ENCODE peak calls at places on chromosomes 5 and 9, in five cellular contexts. One of them, this sample, is unnamed.
A peak's percentile ranks its signal among the peaks of the same experiment; 100 is the strongest.

GRCh38 chr5:73274870-73275756 is 102.1 kb downstream of the TMEM174 start:
- DNase-seq in pancreas: no peak
- DNase-seq in endodermal cell: peak; percentile 35
- DNase-seq in body of pancreas: no peak
- DNase-seq in heart right ventricle: no peak
- DNase-seq in this sample: peak; percentile 55

GRCh38 chr5:40385544-40385943 is 294.2 kb upstream of the PTGER4 start:
- DNase-seq in body of pancreas: no peak
- DNase-seq in pancreas: no peak
- DNase-seq in heart right ventricle: no peak
- DNase-seq in endodermal cell: peak; percentile 56
- DNase-seq in this sample: peak; percentile 91

GRCh38 chr5:154487541-154487940 is 9.5 kb upstream of the HAND1 start:
- DNase-seq in pancreas: no peak
- DNase-seq in endodermal cell: peak; percentile 24
- DNase-seq in heart right ventricle: no peak
- DNase-seq in body of pancreas: no peak
- DNase-seq in this sample: no peak

GRCh38 chr9:5389109-5389732 is 48.5 kb downstream of the PLGRKT start:
- DNase-seq in endodermal cell: no peak
- DNase-seq in heart right ventricle: no peak
- DNase-seq in body of pancreas: no peak
- DNase-seq in pancreas: no peak
- DNase-seq in this sample: peak; percentile 70

GRCh38 chr9:133710661-133711427 is 27.3 kb downstream of the SARDH start:
- DNase-seq in body of pancreas: peak; percentile 10
- DNase-seq in heart right ventricle: no peak
- DNase-seq in endodermal cell: peak; percentile 37
- DNase-seq in pancreas: peak; percentile 68
- DNase-seq in this sample: no peak

GRCh38 chr5:74685979-74686631 is 1.1 kb downstream of the HEXB start:
- DNase-seq in endodermal cell: no peak
- DNase-seq in heart right ventricle: peak; percentile 28
- DNase-seq in pancreas: no peak
- DNase-seq in body of pancreas: no peak
- DNase-seq in this sample: no peak

GRCh38 chr5:168128556-168128955 is 162.9 kb upstream of the WWC1 start:
- DNase-seq in endodermal cell: no peak
- DNase-seq in pancreas: no peak
- DNase-seq in body of pancreas: no peak
- DNase-seq in heart right ventricle: peak; percentile 35
- DNase-seq in this sample: no peak

GRCh38 chr9:99238331-99238730 is 16.2 kb downstream of the SEC61B start:
- DNase-seq in endodermal cell: no peak
- DNase-seq in body of pancreas: no peak
- DNase-seq in heart right ventricle: no peak
- DNase-seq in pancreas: no peak
- DNase-seq in this sample: no peak

GRCh38 chr5:143061161-143061945 is 291.2 kb downstream of the ARHGAP26 start:
- DNase-seq in body of pancreas: no peak
- DNase-seq in pancreas: no peak
- DNase-seq in endodermal cell: no peak
- DNase-seq in heart right ventricle: no peak
- DNase-seq in this sample: peak; percentile 91

GRCh38 chr5:171444582-171444981 is 25.1 kb downstream of the FGF18 start:
- DNase-seq in heart right ventricle: no peak
- DNase-seq in pancreas: no peak
- DNase-seq in endodermal cell: no peak
- DNase-seq in body of pancreas: no peak
- DNase-seq in this sample: peak; percentile 81

GRCh38 chr5:149724130-149724850 is 5.8 kb upstream of the PPARGC1B start:
- DNase-seq in endodermal cell: no peak
- DNase-seq in body of pancreas: no peak
- DNase-seq in heart right ventricle: no peak
- DNase-seq in pancreas: no peak
- DNase-seq in this sample: no peak

GRCh38 chr5:116395178-116395577 is 179.4 kb downstream of the SEMA6A start:
- DNase-seq in body of pancreas: no peak
- DNase-seq in heart right ventricle: no peak
- DNase-seq in pancreas: no peak
- DNase-seq in endodermal cell: peak; percentile 66
- DNase-seq in this sample: no peak

GRCh38 chr5:121976979-121977378 is 15.2 kb downstream of the SRFBP1 start:
- DNase-seq in pancreas: no peak
- DNase-seq in heart right ventricle: no peak
- DNase-seq in endodermal cell: no peak
- DNase-seq in body of pancreas: no peak
- DNase-seq in this sample: peak; percentile 52

GRCh38 chr9:34332370-34332964 is 3.1 kb downstream of the NUDT2 start:
- DNase-seq in pancreas: no peak
- DNase-seq in heart right ventricle: no peak
- DNase-seq in endodermal cell: no peak
- DNase-seq in body of pancreas: no peak
- DNase-seq in this sample: peak; percentile 65
- TF ChIP-seq CTCF in pancreas: no peak
- TF ChIP-seq CTCF in heart right ventricle: peak; percentile 58
- TF ChIP-seq CTCF in endodermal cell: peak; percentile 76
- TF ChIP-seq CTCF in body of pancreas: peak; percentile 31
- TF ChIP-seq CTCF in this sample: peak; percentile 58

DNA sequence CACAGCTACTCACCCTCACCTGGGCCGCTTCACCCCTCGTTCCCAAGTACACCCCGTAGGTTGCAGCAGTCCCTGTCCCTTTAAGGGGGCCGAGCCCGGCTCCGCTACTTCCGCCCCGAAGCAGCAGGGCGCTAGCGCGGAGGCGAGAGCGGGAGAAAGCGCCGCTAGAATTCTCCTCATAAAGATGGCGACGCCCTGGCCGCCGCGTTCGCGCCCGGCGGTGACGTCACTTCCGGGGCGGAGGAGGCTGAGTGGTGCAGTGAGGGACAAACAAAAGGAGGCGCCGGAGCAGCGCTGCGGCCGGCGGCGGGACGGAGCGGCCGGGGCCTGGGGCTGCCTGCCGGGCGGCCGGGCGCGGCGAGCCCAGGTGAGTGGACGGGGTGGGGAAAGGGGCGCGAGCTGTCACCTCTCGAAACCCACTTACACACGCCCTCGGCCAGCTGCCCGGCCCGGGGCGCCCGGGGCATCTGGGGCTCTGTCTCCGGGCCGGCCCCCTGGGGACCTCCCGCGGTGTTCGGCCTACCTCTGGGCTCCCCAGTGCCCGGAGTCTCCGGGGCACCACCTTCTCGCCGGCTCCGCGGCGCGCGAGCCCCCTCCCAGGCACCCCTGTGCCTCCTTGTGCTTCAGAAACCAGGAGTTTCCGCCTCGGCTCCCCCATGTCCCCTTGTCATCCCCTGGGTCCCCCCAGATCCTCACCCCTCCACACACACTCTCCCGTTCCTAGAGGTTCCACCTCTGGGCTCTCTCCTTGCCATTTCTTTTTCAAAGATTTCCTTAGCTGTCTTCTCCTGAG is at the start of the genes KYAT1 and LRRC8A:
- DNase-seq in pancreas: peak; percentile 98
- DNase-seq in heart right ventricle: peak; percentile 98
- DNase-seq in endodermal cell: peak; percentile 99
- DNase-seq in body of pancreas: peak; percentile 96
- DNase-seq in this sample: peak; percentile 97
- H3K4me3 ChIP-seq in pancreas: peak within 1 kb of the TSS; percentile 93
- H3K4me3 ChIP-seq in heart right ventricle: peak within 1 kb of the TSS; percentile 81
- H3K4me3 ChIP-seq in endodermal cell: peak within 1 kb of the TSS; percentile 100
- H3K4me3 ChIP-seq in body of pancreas: peak within 1 kb of the TSS; percentile 66
- H3K4me3 ChIP-seq in this sample: peak within 1 kb of the TSS; percentile 98

DNA sequence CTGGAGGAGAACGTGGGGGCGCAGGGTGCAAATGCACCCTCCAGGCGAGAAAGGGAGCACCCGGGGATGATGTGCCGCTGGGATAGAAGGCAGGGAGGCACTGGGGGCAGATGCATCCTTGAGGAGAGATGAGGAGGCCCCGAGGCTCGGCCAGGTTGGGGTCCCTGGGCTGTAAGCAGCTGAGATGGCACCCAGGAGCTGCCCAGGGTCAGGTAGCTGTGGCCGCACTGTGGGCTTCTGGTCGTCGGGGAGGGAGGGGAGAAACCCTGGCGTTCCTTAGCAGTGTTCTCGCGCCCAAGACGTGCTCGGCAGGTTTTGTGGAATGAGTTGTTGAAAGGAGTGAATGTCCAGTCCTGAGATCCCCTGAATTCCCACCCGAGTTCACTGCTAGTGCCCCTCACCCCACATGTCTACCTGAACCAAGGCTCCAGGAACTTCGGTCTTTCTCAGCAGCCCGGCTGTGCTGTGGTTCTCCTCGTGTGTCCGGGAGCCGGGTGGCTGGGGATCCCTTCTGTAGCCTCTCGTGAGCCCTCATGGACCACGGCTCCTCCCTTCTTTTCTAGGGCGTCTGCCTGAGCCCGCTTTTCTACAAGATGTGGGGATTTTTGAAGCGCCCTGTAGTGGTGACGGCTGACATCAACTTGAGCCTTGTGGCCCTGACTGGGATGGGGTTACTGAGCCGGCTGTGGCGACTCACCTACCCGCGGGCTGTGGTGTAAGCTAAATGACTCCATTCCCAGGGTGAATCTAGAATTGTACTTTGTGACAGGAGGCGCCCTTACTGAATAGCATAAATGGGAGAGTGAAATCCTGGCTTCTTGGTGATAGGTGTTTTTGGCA is 1.1 kb downstream of the POMT1 start:
- DNase-seq in body of pancreas: no peak
- DNase-seq in heart right ventricle: no peak
- DNase-seq in endodermal cell: peak; percentile 70
- DNase-seq in pancreas: no peak
- DNase-seq in this sample: peak; percentile 72
- TF ChIP-seq CTCF in body of pancreas: no peak
- TF ChIP-seq CTCF in heart right ventricle: no peak
- TF ChIP-seq CTCF in endodermal cell: no peak
- TF ChIP-seq CTCF in pancreas: no peak
- TF ChIP-seq CTCF in this sample: no peak

GRCh38 chr5:82115858-82116257 is 144.0 kb downstream of the ATG10 start:
- DNase-seq in pancreas: no peak
- DNase-seq in body of pancreas: no peak
- DNase-seq in heart right ventricle: no peak
- DNase-seq in endodermal cell: no peak
- DNase-seq in this sample: no peak

DNA sequence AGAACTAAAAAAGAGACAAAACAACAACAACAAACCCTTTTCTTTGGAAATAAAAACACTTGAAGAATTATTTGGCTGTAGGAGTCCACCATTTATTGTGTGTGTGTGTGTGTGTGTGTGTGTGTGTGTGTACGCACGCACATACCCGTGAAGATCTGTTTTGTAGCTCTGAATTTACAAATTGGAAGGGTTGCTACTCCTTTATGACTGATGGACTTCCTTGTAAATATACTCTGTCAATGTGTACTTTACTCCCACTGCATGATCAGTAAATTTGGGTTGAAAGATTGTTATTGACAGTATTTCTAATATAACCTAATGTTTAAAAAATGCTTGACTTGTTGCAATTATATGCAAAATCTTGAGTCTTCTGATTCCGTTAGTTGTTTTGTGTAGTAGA is 148.1 kb downstream of the ATG10 start:
- DNase-seq in body of pancreas: no peak
- DNase-seq in endodermal cell: no peak
- DNase-seq in pancreas: no peak
- DNase-seq in heart right ventricle: no peak
- DNase-seq in this sample: no peak
- H3K4me3 ChIP-seq in body of pancreas: no peak overlapping the region
- H3K4me3 ChIP-seq in endodermal cell: no peak overlapping the region
- H3K4me3 ChIP-seq in pancreas: no peak overlapping the region
- H3K4me3 ChIP-seq in heart right ventricle: no peak overlapping the region
- H3K4me3 ChIP-seq in this sample: no peak overlapping the region

GRCh38 chr9:76486151-76486550 is 27.2 kb downstream of the GCNT1 start:
- DNase-seq in endodermal cell: no peak
- DNase-seq in body of pancreas: no peak
- DNase-seq in pancreas: no peak
- DNase-seq in heart right ventricle: no peak
- DNase-seq in this sample: no peak
- TF ChIP-seq CTCF in endodermal cell: no peak
- TF ChIP-seq CTCF in body of pancreas: no peak
- TF ChIP-seq CTCF in pancreas: no peak
- TF ChIP-seq CTCF in heart right ventricle: no peak
- TF ChIP-seq CTCF in this sample: no peak

GRCh38 chr9:124010303-124010664 is 1.3 kb upstream of the LHX2 start:
- DNase-seq in body of pancreas: no peak
- DNase-seq in pancreas: no peak
- DNase-seq in endodermal cell: no peak
- DNase-seq in heart right ventricle: no peak
- DNase-seq in this sample: no peak
- H3K4me3 ChIP-seq in body of pancreas: no peak overlapping the region
- H3K4me3 ChIP-seq in pancreas: no peak overlapping the region
- H3K4me3 ChIP-seq in endodermal cell: no peak overlapping the region
- H3K4me3 ChIP-seq in heart right ventricle: no peak overlapping the region
- H3K4me3 ChIP-seq in this sample: no peak overlapping the region

GRCh38 chr5:1772634-1773033 is 27.0 kb downstream of the MRPL36 start:
- DNase-seq in heart right ventricle: no peak
- DNase-seq in endodermal cell: no peak
- DNase-seq in body of pancreas: no peak
- DNase-seq in pancreas: no peak
- DNase-seq in this sample: peak; percentile 19
- TF ChIP-seq CTCF in heart right ventricle: peak; percentile 8
- TF ChIP-seq CTCF in endodermal cell: peak; percentile 32
- TF ChIP-seq CTCF in body of pancreas: no peak
- TF ChIP-seq CTCF in pancreas: no peak
- TF ChIP-seq CTCF in this sample: peak; percentile 47

DNA sequence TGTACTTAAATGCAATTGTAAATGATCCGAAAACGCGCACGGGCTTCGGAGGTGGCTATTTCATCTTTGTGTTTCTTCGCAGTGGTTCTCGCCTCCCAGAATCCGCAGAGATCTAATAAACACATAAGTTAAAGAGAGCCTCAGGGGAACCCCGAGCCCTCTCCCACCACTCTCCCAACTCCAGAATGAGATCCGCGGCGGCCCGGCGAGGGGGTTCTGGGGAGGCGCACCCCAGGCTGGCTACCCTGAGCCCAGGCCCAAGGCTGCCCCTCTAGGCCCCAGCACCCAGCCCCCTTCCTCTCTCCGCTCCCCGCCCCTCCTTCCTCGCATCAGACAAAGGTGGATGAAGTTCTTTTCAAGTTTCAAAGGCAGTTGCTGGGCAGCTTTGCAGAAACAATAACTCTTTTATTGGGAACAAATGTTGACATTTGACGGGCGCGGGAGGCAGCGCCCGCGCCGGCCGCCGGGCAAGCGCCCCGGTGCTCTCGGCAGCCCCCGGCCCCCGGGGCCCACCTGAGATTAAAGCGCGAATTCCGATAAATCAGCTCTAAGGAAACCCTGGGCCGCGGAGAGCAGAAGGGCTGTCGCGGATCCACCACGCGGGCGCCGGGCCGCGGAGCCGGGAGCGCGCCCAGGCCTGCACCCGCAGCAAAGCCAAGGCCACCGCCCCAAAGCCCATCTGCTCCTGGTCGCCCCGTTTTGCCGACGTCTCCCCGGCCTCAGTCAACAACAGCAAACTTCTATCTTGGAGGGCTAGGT is 8.4 kb downstream of the IRX2 start:
- DNase-seq in pancreas: no peak
- DNase-seq in endodermal cell: peak; percentile 67
- DNase-seq in heart right ventricle: no peak
- DNase-seq in body of pancreas: no peak
- DNase-seq in this sample: peak; percentile 47
- H3K4me3 ChIP-seq in pancreas: no peak overlapping the region
- H3K4me3 ChIP-seq in endodermal cell: no peak overlapping the region
- H3K4me3 ChIP-seq in heart right ventricle: no peak overlapping the region
- H3K4me3 ChIP-seq in body of pancreas: no peak overlapping the region
- H3K4me3 ChIP-seq in this sample: peak overlapping the region; percentile 88

GRCh38 chr9:105360344-105360743 is 87.5 kb upstream of the FSD1L start:
- DNase-seq in endodermal cell: no peak
- DNase-seq in body of pancreas: no peak
- DNase-seq in pancreas: no peak
- DNase-seq in heart right ventricle: no peak
- DNase-seq in this sample: peak; percentile 10
- TF ChIP-seq CTCF in endodermal cell: peak; percentile 58
- TF ChIP-seq CTCF in body of pancreas: no peak
- TF ChIP-seq CTCF in pancreas: no peak
- TF ChIP-seq CTCF in heart right ventricle: no peak
- TF ChIP-seq CTCF in this sample: peak; percentile 15